ENCODE peak calls at places on chromosomes 6 and 20, in six cellular contexts. H is CD8-positive, alpha-beta memory T cell; J is heart left ventricle; Q is psoas muscle; B is Panc1; A is mesendoderm. N is an unnamed sample. For H3K4me1 and H3K36me3, the result is how much of the 10 kb centered on the place peaks cover.

GRCh38 chr6:154414021-154414813 is 57.6 kb upstream of the IPCEF1 start:
- DNase-seq in B (no peak), Q (no peak), J (no peak), A (peak), H (no peak), N (no peak)

GRCh38 chr20:46816916-46817638 is 77.6 kb upstream of the EYA2 start:
- DNase-seq in J (no peak), Q (no peak), H (no peak), A (no peak), B (no peak), N (no peak)

GRCh38 chr20:64152906-64153305 is 11.3 kb upstream of the MYT1 start:
- DNase-seq in Q (no peak), B (no peak), J (no peak), H (no peak), A (no peak), N (no peak)

GRCh38 chr6:34576286-34576955 is 20.3 kb upstream of the SPDEF start:
- DNase-seq in Q (peak), A (no peak), B (no peak), J (no peak), H (no peak), N (no peak)

GRCh38 chr20:52082612-52083011 is 109.0 kb downstream of the ZFP64 start:
- DNase-seq in Q (no peak), A (no peak), J (no peak), H (no peak), B (no peak), N (no peak)

GRCh38 chr20:23159256-23159922 is 73.3 kb upstream of the CD93 start:
- DNase-seq in J (no peak), H (no peak), A (no peak), B (no peak), Q (no peak), N (no peak)

GRCh38 chr20:13231031-13231752 is 10.1 kb downstream of the ISM1 start:
- DNase-seq in H (peak), Q (no peak), B (no peak), J (no peak), A (peak), N (no peak)

GRCh38 chr20:32238483-32239425 is 31.1 kb downstream of the POFUT1 start:
- DNase-seq in J (no peak), B (no peak), Q (no peak), H (no peak), A (peak), N (no peak)

GRCh38 chr20:4018015-4018748 is 2.8 kb upstream of the RNF24 start:
- DNase-seq in Q (no peak), A (no peak), H (no peak), B (no peak), J (no peak), N (no peak)

GRCh38 chr6:101883398-101883975 is 490.0 kb downstream of the GRIK2 start:
- DNase-seq in H (no peak), J (no peak), Q (no peak), B (no peak), A (no peak), N (no peak)

GRCh38 chr6:133099573-133099972 is 141.6 kb upstream of the EYA4 start:
- DNase-seq in Q (no peak), H (no peak), B (no peak), J (no peak), A (peak), N (no peak)

GRCh38 chr20:18326990-18327389 is 38.7 kb downstream of the ZNF133 start:
- DNase-seq in A (no peak), B (no peak), J (no peak), H (no peak), Q (no peak), N (no peak)

GRCh38 chr20:51388756-51389542 is 153.6 kb downstream of the NFATC2 start:
- DNase-seq in Q (no peak), J (no peak), A (no peak), H (no peak), B (no peak), N (no peak)

GRCh38 chr6:16725145-16725864 is 36.0 kb downstream of the ATXN1 start:
- DNase-seq in B (peak), A (no peak), Q (no peak), J (no peak), H (no peak), N (no peak)

GRCh38 chr6:157304840-157305675 is 18.3 kb downstream of the TMEM242 start:
- DNase-seq in J (no peak), Q (no peak), A (no peak), B (no peak), H (no peak), N (no peak)

GRCh38 chr6:144390886-144391285 is 105.8 kb downstream of the UTRN start:
- DNase-seq in H (no peak), Q (no peak), A (no peak), B (no peak), J (no peak), N (no peak)

GRCh38 chr6:36414481-36414880 is 27.0 kb upstream of the ETV7 start:
- DNase-seq in A (peak), J (no peak), B (no peak), Q (no peak), H (no peak), N (no peak)

GRCh38 chr6:86276056-86276455 is 633.4 kb upstream of the SYNCRIP start:
- DNase-seq in J (no peak), A (no peak), H (no peak), Q (no peak), B (no peak), N (no peak)

GRCh38 chr20:44018684-44019637 is 104.3 kb downstream of the TOX2 start:
- DNase-seq in A (no peak), B (no peak), Q (no peak), H (no peak), J (no peak), N (no peak)

GRCh38 chr6:36345681-36346417 is 9.2 kb upstream of the BNIP5 start:
- DNase-seq in Q (no peak), B (no peak), J (no peak), H (no peak), A (peak), N (no peak)

GRCh38 chr6:169288591-169288990 is 34.9 kb upstream of the THBS2 start:
- DNase-seq in H (no peak), Q (peak), A (no peak), B (no peak), J (no peak), N (no peak)

GRCh38 chr20:49929142-49929494 is 7.1 kb upstream of the RNF114 start:
- DNase-seq in Q (no peak), H (no peak), A (no peak), J (no peak), B (no peak), N (no peak)

GRCh38 chr6:158916638-158917037 is 83.4 kb downstream of the RSPH3 start:
- DNase-seq in A (no peak), Q (no peak), B (no peak), J (no peak), H (no peak), N (no peak)

GRCh38 chr6:129748212-129748900 is 38.4 kb upstream of the ARHGAP18 start:
- DNase-seq in Q (no peak), J (peak), H (peak), B (no peak), A (peak), N (no peak)

GRCh38 chr6:6890400-6890858 is 217.3 kb upstream of the RREB1 start:
- DNase-seq in A (peak), H (no peak), B (no peak), J (peak), Q (peak), N (no peak)

GRCh38 chr20:52035498-52035897 is 156.1 kb downstream of the ZFP64 start:
- DNase-seq in B (no peak), A (no peak), H (no peak), J (no peak), Q (no peak), N (no peak)

GRCh38 chr20:877814-878213 is 38.3 kb downstream of the ANGPT4 start:
- DNase-seq in H (no peak), J (no peak), A (no peak), Q (no peak), B (no peak), N (no peak)

GRCh38 chr20:56801991-56802740 is 173.1 kb downstream of the TFAP2C start:
- DNase-seq in A (no peak), J (no peak), B (no peak), Q (no peak), H (no peak), N (no peak)

GRCh38 chr6:153130515-153131036 is 506 bp downstream of the RGS17 start:
- DNase-seq in Q (no peak), H (no peak), J (no peak), A (peak), B (no peak), N (no peak)

GRCh38 chr20:61807426-61808160 is 258.1 kb downstream of the TAF4 start:
- DNase-seq in B (no peak), Q (peak), J (no peak), A (no peak), H (no peak), N (no peak)

GRCh38 chr6:118307581-118307980 is 240.5 kb upstream of the PLN start:
- DNase-seq in B (no peak), Q (no peak), H (no peak), A (no peak), J (peak), N (peak)

GRCh38 chr6:12060780-12061619 is 48.9 kb downstream of the HIVEP1 start:
- DNase-seq in Q (peak), B (no peak), H (peak), A (peak), J (peak), N (no peak)

GRCh38 chr6:143068001-143068400 is 7.3 kb downstream of the AIG1 start:
- DNase-seq in Q (no peak), B (no peak), J (no peak), A (no peak), H (no peak), N (no peak)

GRCh38 chr6:46137387-46137786 is 7.6 kb downstream of the ENPP4 start:
- DNase-seq in Q (no peak), J (no peak), H (no peak), A (no peak), B (no peak), N (no peak)

GRCh38 chr6:166591026-166591425 is 4.5 kb upstream of the RAMACL start:
- DNase-seq in A (no peak), J (no peak), B (no peak), Q (no peak), H (no peak), N (no peak)

DNA sequence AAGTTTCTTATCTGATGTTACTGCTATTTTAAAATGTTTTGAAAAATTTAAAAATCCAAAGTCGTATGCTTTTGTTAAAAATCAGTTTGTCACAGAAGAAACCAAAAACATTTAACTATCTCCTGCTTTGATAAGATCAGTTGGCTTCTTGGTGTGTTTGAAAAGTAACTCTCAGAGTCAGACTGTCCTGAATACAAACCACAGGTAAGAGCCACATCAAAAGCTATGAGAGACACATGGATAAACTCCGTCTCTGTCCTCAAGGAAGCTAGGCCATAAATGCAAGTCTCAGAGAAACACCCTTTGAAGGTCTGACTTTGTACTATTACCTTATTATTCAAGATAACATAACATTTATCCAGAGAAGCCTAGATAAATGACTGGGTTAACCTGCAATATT is 7.7 kb downstream of the HBS1L start:
- DNase-seq in B (no peak), Q (no peak), J (no peak), H (no peak), A (no peak), N (no peak)
- H3K4me1 ChIP-seq in B (under half), Q (under half), J (under half), H (under half), A (under half), N (under half)

GRCh38 chr6:120736740-120737139 is 597.5 kb downstream of the TBC1D32 start:
- DNase-seq in H (no peak), J (no peak), Q (no peak), B (no peak), A (no peak), N (no peak)
- H3K36me3 ChIP-seq in H (under half), J (under half), Q (under half), B (under half), A (under half), N (under half)

GRCh38 chr6:84762220-84762940 is 2.0 kb downstream of the TBX18 start:
- DNase-seq in J (no peak), A (peak), B (no peak), H (no peak), Q (no peak), N (no peak)
- H3K27ac ChIP-seq in J (peak), A (no peak), B (peak), H (peak), Q (peak), N (peak)

GRCh38 chr6:56173228-56173627 is 74.2 kb downstream of the COL21A1 start:
- DNase-seq in Q (no peak), H (no peak), J (no peak), B (no peak), A (no peak), N (no peak)
- H3K4me1 ChIP-seq in Q (under half), H (under half), J (under half), B (under half), A (under half), N (under half)

GRCh38 chr6:30681696-30682180 is 4.7 kb downstream of the PPP1R18 start:
- DNase-seq in H (no peak), A (no peak), J (no peak), Q (no peak), B (no peak), N (no peak)
- H3K36me3 ChIP-seq in H (under half), A (under half), J (under half), Q (under half), B (under half), N (under half)

GRCh38 chr6:69881322-69882151 is 15.2 kb downstream of the COL19A1 start:
- DNase-seq in B (no peak), H (no peak), Q (no peak), J (no peak), A (no peak), N (no peak)
- H3K27ac ChIP-seq in B (no peak), H (no peak), Q (no peak), J (no peak), A (no peak), N (no peak)

GRCh38 chr6:43776799-43777776 is 7.1 kb downstream of the VEGFA start:
- DNase-seq in J (no peak), H (no peak), A (no peak), Q (peak), B (no peak), N (no peak)
- H3K4me1 ChIP-seq in J (half or more), H (under half), A (under half), Q (half or more), B (under half), N (under half)